ENCODE peak calls at places on chromosomes 1 and 21, in four cellular contexts. One of them, this sample, is unnamed.

GRCh38 chr1:189987509-189987908 is 490.2 kb downstream of the BRINP3 start:
- DNase-seq in globus pallidus: no peak
- DNase-seq in activated CD4-positive, alpha-beta T cell treated with anti-CD3 and anti-CD28 coated beads, Interleukin-2, amount 50 U/mL, for 1 hour: no peak
- DNase-seq in psoas muscle: no peak
- DNase-seq in this sample: no peak

GRCh38 chr1:30704271-30704670 is 19.1 kb downstream of the MATN1 start:
- DNase-seq in globus pallidus: no peak
- DNase-seq in activated CD4-positive, alpha-beta T cell treated with anti-CD3 and anti-CD28 coated beads, Interleukin-2, amount 50 U/mL, for 1 hour: no peak
- DNase-seq in psoas muscle: peak; percentile 50
- DNase-seq in this sample: no peak

GRCh38 chr1:208929575-208929974 is 653.9 kb upstream of the CAMK1G start:
- DNase-seq in psoas muscle: no peak
- DNase-seq in globus pallidus: no peak
- DNase-seq in activated CD4-positive, alpha-beta T cell treated with anti-CD3 and anti-CD28 coated beads, Interleukin-2, amount 50 U/mL, for 1 hour: no peak
- DNase-seq in this sample: no peak

GRCh38 chr1:38586993-38587646 is 272.5 kb downstream of the RRAGC start:
- DNase-seq in globus pallidus: peak; percentile 27
- DNase-seq in activated CD4-positive, alpha-beta T cell treated with anti-CD3 and anti-CD28 coated beads, Interleukin-2, amount 50 U/mL, for 1 hour: peak; percentile 51
- DNase-seq in psoas muscle: peak; percentile 34
- DNase-seq in this sample: no peak

GRCh38 chr1:27542463-27543273 is 52.7 kb upstream of the WASF2 start:
- DNase-seq in activated CD4-positive, alpha-beta T cell treated with anti-CD3 and anti-CD28 coated beads, Interleukin-2, amount 50 U/mL, for 1 hour: no peak
- DNase-seq in psoas muscle: peak; percentile 79
- DNase-seq in globus pallidus: no peak
- DNase-seq in this sample: no peak

GRCh38 chr1:72051538-72051937 is 230.8 kb downstream of the NEGR1 start:
- DNase-seq in globus pallidus: no peak
- DNase-seq in activated CD4-positive, alpha-beta T cell treated with anti-CD3 and anti-CD28 coated beads, Interleukin-2, amount 50 U/mL, for 1 hour: no peak
- DNase-seq in psoas muscle: no peak
- DNase-seq in this sample: no peak

GRCh38 chr1:27122652-27123051 is 32.3 kb downstream of the SLC9A1 start:
- DNase-seq in globus pallidus: peak; percentile 61
- DNase-seq in activated CD4-positive, alpha-beta T cell treated with anti-CD3 and anti-CD28 coated beads, Interleukin-2, amount 50 U/mL, for 1 hour: no peak
- DNase-seq in psoas muscle: peak; percentile 61
- DNase-seq in this sample: no peak

GRCh38 chr1:203034422-203035110 is 8.3 kb downstream of the PPFIA4 start:
- DNase-seq in activated CD4-positive, alpha-beta T cell treated with anti-CD3 and anti-CD28 coated beads, Interleukin-2, amount 50 U/mL, for 1 hour: no peak
- DNase-seq in globus pallidus: no peak
- DNase-seq in psoas muscle: no peak
- DNase-seq in this sample: no peak

GRCh38 chr1:103517380-103518047 is 8.0 kb upstream of the RNPC3 start:
- DNase-seq in globus pallidus: no peak
- DNase-seq in psoas muscle: no peak
- DNase-seq in activated CD4-positive, alpha-beta T cell treated with anti-CD3 and anti-CD28 coated beads, Interleukin-2, amount 50 U/mL, for 1 hour: no peak
- DNase-seq in this sample: no peak

GRCh38 chr1:53878492-53879105 is 11.0 kb downstream of the YIPF1 start:
- DNase-seq in psoas muscle: no peak
- DNase-seq in activated CD4-positive, alpha-beta T cell treated with anti-CD3 and anti-CD28 coated beads, Interleukin-2, amount 50 U/mL, for 1 hour: no peak
- DNase-seq in globus pallidus: no peak
- DNase-seq in this sample: no peak

GRCh38 chr1:25651824-25652741 is 35.5 kb downstream of the MAN1C1 start:
- DNase-seq in psoas muscle: peak; percentile 40
- DNase-seq in globus pallidus: peak; percentile 65
- DNase-seq in activated CD4-positive, alpha-beta T cell treated with anti-CD3 and anti-CD28 coated beads, Interleukin-2, amount 50 U/mL, for 1 hour: no peak
- DNase-seq in this sample: peak; percentile 37

GRCh38 chr21:43805275-43805800 is 16.0 kb downstream of the RRP1 start:
- DNase-seq in activated CD4-positive, alpha-beta T cell treated with anti-CD3 and anti-CD28 coated beads, Interleukin-2, amount 50 U/mL, for 1 hour: no peak
- DNase-seq in psoas muscle: no peak
- DNase-seq in globus pallidus: no peak
- DNase-seq in this sample: no peak

GRCh38 chr1:85629532-85629920 is 49.0 kb downstream of the CCN1 start:
- DNase-seq in globus pallidus: no peak
- DNase-seq in activated CD4-positive, alpha-beta T cell treated with anti-CD3 and anti-CD28 coated beads, Interleukin-2, amount 50 U/mL, for 1 hour: no peak
- DNase-seq in psoas muscle: no peak
- DNase-seq in this sample: no peak

GRCh38 chr1:71668059-71668458 is 587.2 kb upstream of the ZRANB2 start:
- DNase-seq in psoas muscle: no peak
- DNase-seq in globus pallidus: no peak
- DNase-seq in activated CD4-positive, alpha-beta T cell treated with anti-CD3 and anti-CD28 coated beads, Interleukin-2, amount 50 U/mL, for 1 hour: no peak
- DNase-seq in this sample: no peak

GRCh38 chr1:36134805-36135339 is 9.8 kb upstream of the COL8A2 start:
- DNase-seq in activated CD4-positive, alpha-beta T cell treated with anti-CD3 and anti-CD28 coated beads, Interleukin-2, amount 50 U/mL, for 1 hour: no peak
- DNase-seq in psoas muscle: peak; percentile 58
- DNase-seq in globus pallidus: peak; percentile 59
- DNase-seq in this sample: peak; percentile 82

GRCh38 chr1:7267493-7267892 is 482.2 kb downstream of the CAMTA1 start:
- DNase-seq in activated CD4-positive, alpha-beta T cell treated with anti-CD3 and anti-CD28 coated beads, Interleukin-2, amount 50 U/mL, for 1 hour: no peak
- DNase-seq in psoas muscle: no peak
- DNase-seq in globus pallidus: no peak
- DNase-seq in this sample: no peak

GRCh38 chr1:234899041-234899787 is 229.4 kb downstream of the TOMM20 start:
- DNase-seq in activated CD4-positive, alpha-beta T cell treated with anti-CD3 and anti-CD28 coated beads, Interleukin-2, amount 50 U/mL, for 1 hour: no peak
- DNase-seq in psoas muscle: no peak
- DNase-seq in globus pallidus: no peak
- DNase-seq in this sample: no peak

GRCh38 chr1:27009601-27010197 is 3.0 kb downstream of the TENT5B start:
- DNase-seq in globus pallidus: no peak
- DNase-seq in psoas muscle: no peak
- DNase-seq in activated CD4-positive, alpha-beta T cell treated with anti-CD3 and anti-CD28 coated beads, Interleukin-2, amount 50 U/mL, for 1 hour: no peak
- DNase-seq in this sample: no peak

GRCh38 chr1:22155517-22155916 is 12.6 kb upstream of the WNT4 start:
- DNase-seq in activated CD4-positive, alpha-beta T cell treated with anti-CD3 and anti-CD28 coated beads, Interleukin-2, amount 50 U/mL, for 1 hour: no peak
- DNase-seq in globus pallidus: no peak
- DNase-seq in psoas muscle: no peak
- DNase-seq in this sample: no peak

GRCh38 chr1:7290971-7291970 is 479.8 kb upstream of the VAMP3 start:
- DNase-seq in globus pallidus: peak; percentile 70
- DNase-seq in activated CD4-positive, alpha-beta T cell treated with anti-CD3 and anti-CD28 coated beads, Interleukin-2, amount 50 U/mL, for 1 hour: no peak
- DNase-seq in psoas muscle: peak; percentile 35
- DNase-seq in this sample: no peak

GRCh38 chr21:43974791-43975468 is 37.2 kb upstream of the TRAPPC10 start:
- DNase-seq in psoas muscle: no peak
- DNase-seq in activated CD4-positive, alpha-beta T cell treated with anti-CD3 and anti-CD28 coated beads, Interleukin-2, amount 50 U/mL, for 1 hour: no peak
- DNase-seq in globus pallidus: no peak
- DNase-seq in this sample: no peak